ENCODE peak calls at places on chromosomes 2 and 18, in ten cellular contexts. M is OCI-LY7, K is PC-3, F is fibroblast of the conjunctiva, L is left kidney, W is WERI-Rb-1, E is putamen, Y is sigmoid colon, J is right cardiac atrium, C is NCI-H2171 treated with DMSO at 0.1 percent for 48 hours. V is an unnamed sample.

GRCh38 chr2:28587526-28588230 is 91.8 kb downstream of the PLB1 start:
- DNase-seq in M (no peak), K (no peak), F (no peak), L (no peak), W (no peak), E (peak; percentile 53), Y (peak; percentile 38), J (no peak), C (peak; percentile 53), V (no peak)

GRCh38 chr18:35122586-35123224 is 81.5 kb downstream of the MAPRE2 start:
- DNase-seq in M (no peak), K (no peak), F (no peak), L (peak; percentile 52), W (peak; percentile 49), E (peak; percentile 52), Y (no peak), J (no peak), C (peak; percentile 92), V (no peak)

GRCh38 chr2:46490521-46491141 is 11.3 kb downstream of the TMEM247 start:
- DNase-seq in M (peak; percentile 73), K (no peak), F (no peak), L (peak; percentile 73), W (no peak), E (peak; percentile 72), Y (peak; percentile 87), J (peak; percentile 64), C (no peak), V (peak; percentile 94)

GRCh38 chr2:529425-529824 is 147.8 kb downstream of the TMEM18 start:
- DNase-seq in M (peak; percentile 26), K (peak; percentile 77), F (peak; percentile 44), L (peak; percentile 82), W (peak; percentile 59), E (no peak), Y (no peak), J (no peak), C (peak; percentile 92), V (peak; percentile 15)

GRCh38 chr2:19542796-19543195 is 184.4 kb upstream of the OSR1 start:
- DNase-seq in M (no peak), K (no peak), F (no peak), L (no peak), W (no peak), E (no peak), Y (no peak), J (no peak), C (no peak), V (no peak)

GRCh38 chr2:8872821-8873432 is 35.5 kb upstream of the KIDINS220 start:
- DNase-seq in M (peak; percentile 55), K (peak; percentile 70), F (peak; percentile 66), L (peak; percentile 61), W (no peak), E (peak; percentile 51), Y (no peak), J (no peak), C (peak; percentile 72), V (peak; percentile 58)

GRCh38 chr2:17301437-17301836 is 216.8 kb downstream of the RAD51AP2 start:
- DNase-seq in M (no peak), K (no peak), F (no peak), L (no peak), W (no peak), E (no peak), Y (no peak), J (no peak), C (no peak), V (no peak)

GRCh38 chr2:176614049-176614448 is 344.8 kb downstream of the MTX2 start:
- DNase-seq in M (no peak), K (no peak), F (no peak), L (no peak), W (no peak), E (no peak), Y (no peak), J (no peak), C (peak; percentile 28), V (no peak)

GRCh38 chr2:202269585-202269984 is 4.0 kb downstream of the NOP58 start:
- DNase-seq in M (peak; percentile 34), K (no peak), F (no peak), L (peak; percentile 21), W (no peak), E (no peak), Y (no peak), J (no peak), C (no peak), V (no peak)

GRCh38 chr2:219430633-219431615 is 3.7 kb upstream of the SPEG start:
- DNase-seq in M (peak; percentile 27), K (peak; percentile 67), F (no peak), L (peak; percentile 80), W (peak; percentile 49), E (peak; percentile 14), Y (peak; percentile 82), J (peak; percentile 62), C (peak; percentile 63), V (no peak)

GRCh38 chr18:52570975-52571374 is 231.0 kb downstream of the DCC start:
- DNase-seq in M (no peak), K (peak; percentile 45), F (no peak), L (no peak), W (no peak), E (no peak), Y (no peak), J (no peak), C (no peak), V (no peak)

GRCh38 chr2:30721241-30721640 is 86.0 kb downstream of the CAPN13 start:
- DNase-seq in M (no peak), K (no peak), F (no peak), L (no peak), W (no peak), E (no peak), Y (peak; percentile 35), J (no peak), C (no peak), V (no peak)